ENCODE peak calls at places on chromosomes 13 and 19, in six cellular contexts. A is progenitor cell of endocrine pancreas, C is HL-60, R is A549, S is pancreas, J is tibial artery. X is an unnamed sample.

GRCh38 chr19:10402441-10403038 is 802 bp downstream of the CDC37 start:
- DNase-seq in A (no peak), C (no peak), R (no peak), S (no peak), J (no peak), X (no peak)

GRCh38 chr19:52945652-52946321 is 16.9 kb downstream of the ZNF816 start:
- DNase-seq in A (no peak), C (no peak), R (no peak), S (no peak), J (no peak), X (no peak)

GRCh38 chr13:35818577-35819165 is 312.5 kb downstream of the DCLK1 start:
- DNase-seq in A (no peak), C (no peak), R (peak; percentile 29), S (no peak), J (no peak), X (no peak)

GRCh38 chr19:56117376-56117884 is 3.7 kb downstream of the ZNF787 start:
- DNase-seq in A (no peak), C (no peak), R (no peak), S (no peak), J (no peak), X (no peak)

GRCh38 chr19:30144794-30145193 is 202.8 kb downstream of the URI1 start:
- DNase-seq in A (no peak), C (no peak), R (no peak), S (no peak), J (no peak), X (no peak)

GRCh38 chr13:89784161-89784809 is 1563.2 kb upstream of the MIR17HG start:
- DNase-seq in A (no peak), C (no peak), R (no peak), S (no peak), J (peak; percentile 59), X (no peak)

GRCh38 chr19:27719034-27719433 is 1493.9 kb downstream of the UQCRFS1 start:
- DNase-seq in A (no peak), C (no peak), R (no peak), S (no peak), J (no peak), X (no peak)

GRCh38 chr19:8113017-8113416 is 36.4 kb downstream of the FBN3 start:
- DNase-seq in A (no peak), C (no peak), R (no peak), S (no peak), J (no peak), X (no peak)

GRCh38 chr19:41937976-41938375 is 9.7 kb upstream of the ERFL start:
- DNase-seq in A (no peak), C (no peak), R (no peak), S (no peak), J (no peak), X (no peak)

GRCh38 chr13:67792151-67792665 is 562.1 kb upstream of the PCDH9 start:
- DNase-seq in A (no peak), C (no peak), R (no peak), S (no peak), J (no peak), X (no peak)

GRCh38 chr19:19447536-19448237 is 42.2 kb downstream of the GATAD2A start:
- DNase-seq in A (no peak), C (no peak), R (no peak), S (peak; percentile 34), J (no peak), X (no peak)

GRCh38 chr19:23285948-23286347 is 35.8 kb upstream of the ZNF724 start:
- DNase-seq in A (no peak), C (no peak), R (no peak), S (no peak), J (no peak), X (no peak)

GRCh38 chr13:80952158-80952557 is 611.2 kb upstream of the SPRY2 start:
- DNase-seq in A (no peak), C (no peak), R (no peak), S (no peak), J (no peak), X (no peak)

GRCh38 chr19:40523322-40524047 is 53.2 kb upstream of the SHKBP1 start:
- DNase-seq in A (peak; percentile 62), C (peak; percentile 33), R (peak; percentile 96), S (peak; percentile 88), J (no peak), X (peak; percentile 26)

GRCh38 chr13:95921485-95921884 is 131.7 kb downstream of the UGGT2 start:
- DNase-seq in A (no peak), C (no peak), R (no peak), S (no peak), J (no peak), X (no peak)

GRCh38 chr13:97257800-97258799 is 36.0 kb downstream of the MBNL2 start:
- DNase-seq in A (no peak), C (no peak), R (peak; percentile 95), S (peak; percentile 86), J (peak; percentile 85), X (no peak)

GRCh38 chr13:42119091-42119490 is 70.6 kb downstream of the DGKH start:
- DNase-seq in A (no peak), C (no peak), R (no peak), S (no peak), J (no peak), X (no peak)

GRCh38 chr19:46621191-46622117 is 3.4 kb downstream of the PTGIR start:
- DNase-seq in A (no peak), C (no peak), R (no peak), S (no peak), J (peak; percentile 71), X (no peak)
- TF ChIP-seq CTCF in A (no peak), C (no peak), R (no peak), S (no peak), J (no peak), X (no peak)

GRCh38 chr19:2021453-2022140 is 6.1 kb upstream of the BTBD2 start:
- DNase-seq in A (no peak), C (no peak), R (no peak), S (no peak), J (no peak), X (no peak)

GRCh38 chr19:2032296-2032941 is 16.9 kb upstream of the BTBD2 start:
- DNase-seq in A (no peak), C (peak; percentile 81), R (peak; percentile 88), S (peak; percentile 97), J (peak; percentile 99), X (peak; percentile 46)

GRCh38 chr19:2026770-2027169 is 11.3 kb upstream of the BTBD2 start:
- DNase-seq in A (no peak), C (no peak), R (no peak), S (no peak), J (no peak), X (no peak)

GRCh38 chr19:2022289-2022688 is 6.8 kb upstream of the BTBD2 start:
- DNase-seq in A (no peak), C (no peak), R (no peak), S (no peak), J (no peak), X (no peak)

DNA sequence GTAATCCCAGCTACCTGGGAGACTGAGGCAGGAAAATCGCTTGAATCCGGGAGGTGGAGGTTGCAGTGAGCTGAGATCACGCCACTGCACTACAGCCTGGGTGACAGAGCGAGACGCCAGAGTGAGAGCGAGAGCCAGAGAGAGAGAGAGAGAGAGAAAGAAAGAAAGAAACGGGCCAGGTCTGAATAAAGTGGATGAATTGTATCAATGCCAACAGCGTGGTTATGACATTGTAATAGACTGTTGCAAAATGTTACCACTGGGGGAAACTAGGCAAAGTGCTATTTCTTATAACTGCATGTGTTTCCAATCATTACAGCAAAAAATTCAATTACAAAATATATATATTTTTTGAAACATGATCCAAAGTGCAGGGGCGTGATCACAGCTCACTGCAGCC is 11.8 kb upstream of the BTBD2 start:
- DNase-seq in A (no peak), C (no peak), R (no peak), S (no peak), J (no peak), X (no peak)
- TF ChIP-seq CTCF in A (no peak), C (no peak), R (no peak), S (no peak), J (peak; percentile 10), X (no peak)

GRCh38 chr13:50081106-50081898 is 66.1 kb downstream of the KCNRG start:
- DNase-seq in A (peak; percentile 48), C (no peak), R (peak; percentile 43), S (peak; percentile 46), J (peak; percentile 80), X (peak; percentile 56)
- TF ChIP-seq CTCF in A (peak; percentile 34), C (no peak), R (no peak), S (no peak), J (no peak), X (no peak)

GRCh38 chr19:45553464-45553863 is 31.1 kb downstream of the OPA3 start:
- DNase-seq in A (peak; percentile 60), C (no peak), R (no peak), S (peak; percentile 59), J (no peak), X (no peak)
- TF ChIP-seq CTCF in A (peak; percentile 62), C (no peak), R (no peak), S (no peak), J (no peak), X (no peak)

DNA sequence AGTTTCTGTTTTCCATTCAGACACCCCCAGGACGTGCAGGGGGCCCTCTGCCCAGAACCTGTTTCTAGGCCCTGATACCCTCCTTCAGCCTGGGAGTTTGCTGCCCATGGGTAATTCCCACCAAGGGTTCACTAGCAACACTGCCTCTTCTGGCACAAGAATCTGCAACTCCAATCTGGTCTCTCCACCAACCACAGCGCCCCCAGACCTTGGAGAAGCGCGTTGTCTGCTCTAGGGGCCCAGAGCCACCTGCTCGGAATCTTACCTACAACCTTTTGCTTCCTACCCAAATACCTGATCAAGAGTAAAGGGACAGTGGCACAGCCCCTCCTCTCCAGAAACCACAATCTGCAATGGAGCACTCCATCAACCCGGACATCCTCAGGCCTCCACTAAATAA is 763 bp downstream of the ZNF180 start:
- DNase-seq in A (no peak), C (no peak), R (no peak), S (peak; percentile 10), J (no peak), X (no peak)
- TF ChIP-seq CTCF in A (no peak), C (no peak), R (no peak), S (no peak), J (no peak), X (no peak)

DNA sequence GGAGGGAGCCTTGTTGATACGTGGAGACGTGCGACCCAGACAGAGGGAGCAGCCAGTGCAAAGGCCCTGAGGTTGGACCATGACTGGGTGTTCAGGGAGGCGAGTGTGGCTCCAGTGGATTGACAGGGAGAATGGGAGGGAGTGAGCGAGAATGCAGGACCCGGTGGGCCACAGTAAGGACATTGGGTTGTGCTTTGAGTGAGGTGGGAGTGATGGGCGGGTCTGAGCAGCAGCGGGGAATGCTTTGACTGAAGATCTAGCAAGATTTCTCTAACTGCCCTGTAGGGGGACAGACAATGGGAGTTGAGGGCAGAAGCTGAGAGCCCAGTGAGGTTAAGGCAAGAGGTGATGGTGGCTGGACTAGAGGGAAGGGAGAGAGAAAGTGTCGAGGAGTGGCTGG is 7.7 kb upstream of the NANOS2 start:
- DNase-seq in A (no peak), C (no peak), R (peak; percentile 66), S (no peak), J (no peak), X (no peak)
- TF ChIP-seq CTCF in A (peak; percentile 30), C (no peak), R (no peak), S (no peak), J (no peak), X (no peak)

DNA sequence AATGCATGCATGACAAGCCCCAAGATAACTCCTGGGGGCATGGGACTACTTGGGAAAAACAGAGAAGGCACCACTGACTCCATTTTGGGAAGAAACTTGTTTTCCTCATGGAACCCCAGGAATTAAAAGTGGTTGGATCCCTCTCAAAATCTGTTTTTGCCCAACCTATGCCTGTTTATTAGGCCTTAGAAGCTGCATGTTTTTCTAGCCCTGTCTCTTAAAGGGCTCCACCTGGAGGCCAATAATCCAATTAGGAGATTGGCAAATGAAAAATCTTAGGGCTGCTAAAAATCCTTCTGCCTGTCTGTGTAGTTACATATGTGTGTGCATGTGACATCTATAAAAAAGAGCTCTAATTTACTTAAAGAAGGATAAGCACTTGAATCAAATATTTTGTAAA is 26.9 kb downstream of the MED4 start:
- DNase-seq in A (no peak), C (no peak), R (no peak), S (no peak), J (no peak), X (no peak)
- TF ChIP-seq CTCF in A (no peak), C (no peak), R (no peak), S (no peak), J (no peak), X (no peak)